ENCODE peak calls at places on chromosomes 13 and 19, in six cellular contexts. I, P, Y, J, Q and V are unnamed samples.

GRCh38 chr13:93881418-93881817 is 598.1 kb downstream of the DCT start:
- DNase-seq in J (no peak), Y (no peak), Q (no peak), P (no peak), I (no peak), V (no peak)

GRCh38 chr13:71754407-71754974 is 112.5 kb downstream of the DACH1 start:
- DNase-seq in P (no peak), J (no peak), Y (no peak), Q (no peak), I (no peak), V (no peak)

GRCh38 chr13:71877280-71877653 is 10.3 kb upstream of the DACH1 start:
- DNase-seq in P (no peak), Q (no peak), J (no peak), I (no peak), Y (no peak), V (no peak)

GRCh38 chr13:29693297-29693945 is 97.9 kb upstream of the SLC7A1 start:
- DNase-seq in P (no peak), Q (no peak), J (no peak), Y (no peak), I (no peak), V (no peak)

GRCh38 chr19:35207391-35207871 is 21.1 kb downstream of the FAM187B start:
- DNase-seq in P (no peak), J (no peak), Y (no peak), I (no peak), Q (no peak), V (no peak)

GRCh38 chr13:104854698-104855097 is 1680.8 kb downstream of the EFNB2 start:
- DNase-seq in J (no peak), P (no peak), Y (no peak), I (no peak), Q (no peak), V (no peak)

GRCh38 chr13:111845621-111846351 is 221.2 kb upstream of the SOX1 start:
- DNase-seq in Y (no peak), Q (no peak), I (no peak), J (peak), P (no peak), V (no peak)

GRCh38 chr19:4051175-4052101 is 15.3 kb downstream of the ZBTB7A start:
- DNase-seq in Y (peak), Q (no peak), I (no peak), P (no peak), J (no peak), V (no peak)

GRCh38 chr19:36060430-36060829 is 5.7 kb downstream of the WDR62 start:
- DNase-seq in I (no peak), P (peak), Y (no peak), J (no peak), Q (no peak), V (no peak)

GRCh38 chr13:65435590-65435989 is 1794.5 kb downstream of the PCDH9 start:
- DNase-seq in Q (no peak), Y (no peak), I (no peak), J (no peak), P (no peak), V (no peak)

GRCh38 chr13:51906581-51906980 is 44.8 kb downstream of the CCDC70 start:
- DNase-seq in Q (no peak), Y (peak), J (no peak), I (no peak), P (peak), V (no peak)

GRCh38 chr19:29247051-29247450 is 34.1 kb upstream of the UQCRFS1 start:
- DNase-seq in P (no peak), I (no peak), J (no peak), Q (no peak), Y (no peak), V (no peak)

GRCh38 chr19:47511128-47511517 is 3.7 kb downstream of the NAPA start:
- DNase-seq in Q (no peak), Y (no peak), P (no peak), J (no peak), I (no peak), V (no peak)

GRCh38 chr13:20873348-20873747 is 29.2 kb downstream of the XPO4 start:
- DNase-seq in I (no peak), J (no peak), Y (no peak), Q (no peak), P (no peak), V (no peak)

GRCh38 chr19:37217533-37217854 is 520 bp upstream of the ZNF383 start:
- DNase-seq in J (no peak), Y (no peak), Q (no peak), I (no peak), P (peak), V (no peak)

GRCh38 chr19:16527971-16528521 is 14.2 kb downstream of the CHERP start:
- DNase-seq in Y (no peak), P (peak), J (no peak), I (no peak), Q (no peak), V (no peak)

GRCh38 chr13:69243366-69243765 is 864.3 kb upstream of the ATXN8OS start:
- DNase-seq in I (no peak), Y (no peak), J (no peak), P (no peak), Q (no peak), V (no peak)

GRCh38 chr13:30654430-30654829 is 36.7 kb downstream of the USPL1 start:
- DNase-seq in P (no peak), Q (no peak), Y (no peak), I (no peak), J (no peak), V (no peak)

GRCh38 chr13:96460571-96460970 is 370.7 kb downstream of the HS6ST3 start:
- DNase-seq in Q (no peak), Y (no peak), P (peak), J (no peak), I (no peak), V (no peak)

DNA sequence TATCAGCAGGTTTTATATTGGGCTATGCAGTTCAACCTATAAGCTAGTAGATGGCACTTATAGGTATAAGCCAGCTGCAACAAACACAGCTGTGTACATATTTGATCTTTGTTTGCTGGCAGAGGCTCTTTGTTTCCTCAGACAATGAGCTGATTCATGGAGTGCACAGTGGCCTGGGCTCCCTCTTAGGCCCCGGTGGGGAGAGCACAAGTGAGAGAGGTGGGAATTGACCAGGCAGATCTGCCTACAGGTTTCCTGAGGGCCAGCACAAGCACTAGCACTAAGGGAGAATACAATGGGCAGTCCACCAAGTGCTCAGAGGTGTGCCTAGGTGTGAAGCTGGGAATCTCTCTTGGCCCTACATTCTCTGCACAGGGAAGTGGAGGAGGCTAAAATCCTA is 1390.7 kb downstream of the SLITRK5 start:
- DNase-seq in Y (peak), Q (no peak), I (no peak), P (no peak), J (no peak), V (no peak)
- TF ChIP-seq CTCF in Y (no peak), Q (no peak), I (no peak), P (no peak), J (no peak), V (no peak)

GRCh38 chr19:40622773-40623075 is 21.6 kb downstream of the LTBP4 start:
- DNase-seq in Q (no peak), J (no peak), I (no peak), Y (no peak), P (no peak), V (no peak)

GRCh38 chr19:40621966-40622772 is 21.0 kb downstream of the LTBP4 start:
- DNase-seq in I (no peak), Q (no peak), J (no peak), Y (no peak), P (peak), V (no peak)

GRCh38 chr19:40621283-40621682 is 20.1 kb downstream of the LTBP4 start:
- DNase-seq in Q (no peak), P (no peak), Y (no peak), I (no peak), J (no peak), V (no peak)

GRCh38 chr19:40625406-40626120 is 24.4 kb downstream of the LTBP4 start:
- DNase-seq in J (no peak), I (no peak), Y (no peak), P (peak), Q (no peak), V (no peak)

GRCh38 chr19:40623403-40624239 is 22.5 kb downstream of the LTBP4 start:
- DNase-seq in J (no peak), P (peak), I (peak), Q (no peak), Y (peak), V (no peak)
- TF ChIP-seq SIN3A in J (peak), P (no peak), I (no peak), Q (no peak), Y (no peak), V (no peak)

GRCh38 chr13:35793823-35794222 is 317.3 kb upstream of the MAB21L1 start:
- DNase-seq in Q (no peak), J (no peak), I (no peak), P (no peak), Y (no peak), V (no peak)
- TF ChIP-seq CTCF in Q (no peak), J (no peak), I (no peak), P (no peak), Y (no peak), V (no peak)

GRCh38 chr13:32378012-32378411 is 49.9 kb downstream of the N4BP2L1 start:
- DNase-seq in J (no peak), P (no peak), Y (no peak), Q (no peak), I (no peak), V (no peak)

GRCh38 chr13:32385369-32385768 is 42.6 kb downstream of the N4BP2L1 start:
- DNase-seq in I (no peak), Y (no peak), J (no peak), P (no peak), Q (no peak), V (no peak)

GRCh38 chr13:32384702-32385101 is 43.2 kb downstream of the N4BP2L1 start:
- DNase-seq in Q (no peak), I (no peak), Y (no peak), J (no peak), P (no peak), V (no peak)

GRCh38 chr13:32383836-32384618 is 43.9 kb downstream of the N4BP2L1 start:
- DNase-seq in I (no peak), P (no peak), J (no peak), Q (no peak), Y (no peak), V (no peak)

DNA sequence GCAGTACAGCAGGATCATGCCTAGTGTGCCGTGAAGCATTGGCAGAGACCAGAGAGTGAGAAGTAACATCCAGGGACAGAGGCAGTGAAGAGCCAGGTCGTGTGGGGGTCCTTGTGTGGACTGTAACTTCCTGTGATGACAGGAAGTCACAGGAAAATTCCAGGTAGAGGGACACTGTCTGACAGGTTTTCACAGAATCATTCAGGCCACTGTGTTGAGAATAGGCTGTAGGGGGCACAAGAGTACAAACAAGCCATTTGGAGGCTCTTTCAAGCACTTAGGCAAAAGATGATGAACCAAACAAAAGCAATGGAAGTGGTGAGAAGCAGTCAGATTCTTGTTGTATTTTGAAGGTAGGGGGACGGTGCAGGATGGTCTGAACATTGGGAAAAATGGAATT is 46.4 kb downstream of the N4BP2L1 start:
- DNase-seq in J (peak), Q (no peak), Y (peak), P (peak), I (peak), V (no peak)
- TF ChIP-seq SIN3A in J (no peak), Q (no peak), Y (no peak), P (no peak), I (no peak), V (no peak)

DNA sequence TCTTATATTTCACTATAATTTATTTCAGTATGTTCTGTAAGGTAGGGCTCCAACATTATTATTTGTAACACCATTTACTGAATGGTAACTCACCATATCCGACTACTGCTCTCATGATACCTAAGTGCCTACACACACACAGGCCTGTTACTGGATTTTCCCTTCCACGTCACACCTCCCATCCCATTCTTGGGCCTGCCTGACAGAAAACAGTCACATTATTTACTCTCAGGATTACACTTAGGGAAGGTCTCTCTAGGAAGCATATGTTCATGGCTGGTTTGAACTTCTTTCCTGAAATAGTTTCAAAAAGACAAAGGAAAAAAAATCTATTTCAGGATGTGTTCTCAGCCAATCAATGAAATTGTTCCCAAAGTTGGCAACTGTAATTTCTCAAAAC is 102.3 kb upstream of the DOCK9 start:
- DNase-seq in J (no peak), Q (no peak), P (no peak), I (no peak), Y (no peak), V (no peak)
- TF ChIP-seq CTCF in J (no peak), Q (no peak), P (no peak), I (no peak), Y (no peak), V (no peak)

DNA sequence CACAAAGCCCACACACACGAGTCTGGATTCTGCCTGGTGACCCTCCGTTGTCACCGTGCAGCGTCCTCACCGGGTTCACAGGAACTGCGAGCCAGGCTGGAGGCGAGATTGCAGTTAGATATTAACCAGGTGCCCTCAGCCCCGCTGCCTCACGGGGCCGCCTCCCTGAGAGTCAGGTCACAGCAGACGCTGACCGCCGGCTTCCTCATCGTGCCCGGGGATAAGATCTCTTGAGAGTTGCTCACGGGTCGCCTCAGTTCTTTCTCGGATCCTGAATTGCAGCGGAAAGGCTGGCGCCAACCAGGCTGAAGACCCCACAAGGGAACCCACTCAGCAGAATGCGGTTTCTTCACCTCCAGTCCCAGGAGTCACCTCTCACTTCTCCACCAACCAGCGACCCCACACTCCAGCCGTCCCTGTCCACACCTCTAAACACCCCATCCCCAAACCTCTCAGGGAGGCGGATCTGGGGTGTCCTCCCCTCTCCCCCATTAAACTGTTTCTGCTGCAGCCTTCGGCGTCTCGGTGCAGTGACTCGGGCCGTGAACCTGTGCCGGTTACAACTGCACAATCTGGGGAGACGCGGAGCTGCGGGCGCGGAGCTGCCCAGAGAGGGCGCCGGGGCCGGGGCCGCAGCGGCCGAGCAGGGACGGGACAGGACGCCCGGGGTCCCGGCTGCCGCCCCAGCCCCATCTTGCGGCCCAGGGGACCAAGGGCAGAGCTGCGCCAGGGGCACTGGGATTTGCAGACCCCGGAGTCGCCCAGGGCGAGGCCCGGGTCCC is 591 bp downstream of the ZNF823 start:
- DNase-seq in J (no peak), Y (peak), P (peak), Q (no peak), I (no peak), V (no peak)
- TF ChIP-seq SIN3A in J (no peak), Y (no peak), P (no peak), Q (no peak), I (no peak), V (no peak)